ENCODE peak calls at places on chromosomes 6 and 20, in seven cellular contexts. Z, I, V, H, R, C and S are unnamed samples.

GRCh38 chr6:5995705-5996686 is 10.7 kb downstream of the NRN1 start:
- DNase-seq in R (peak), I (peak), H (peak), C (peak), V (no peak), Z (peak), S (peak)

GRCh38 chr6:118918326-118918725 is 16.6 kb downstream of the MCM9 start:
- DNase-seq in R (no peak), H (peak), I (no peak), V (no peak), Z (no peak), C (no peak), S (no peak)

GRCh38 chr20:60630609-60631008 is 621.5 kb upstream of the CDH4 start:
- DNase-seq in Z (no peak), R (no peak), I (no peak), C (no peak), H (no peak), V (no peak), S (no peak)

GRCh38 chr20:10309326-10309725 is 90.7 kb downstream of the SNAP25 start:
- DNase-seq in R (no peak), C (no peak), Z (no peak), H (no peak), V (no peak), I (peak), S (peak)

GRCh38 chr6:135576055-135576454 is 78.5 kb upstream of the AHI1 start:
- DNase-seq in Z (no peak), V (no peak), H (no peak), C (no peak), R (no peak), I (no peak), S (no peak)

GRCh38 chr6:5663256-5663655 is 343.5 kb downstream of the NRN1 start:
- DNase-seq in R (no peak), V (no peak), Z (no peak), I (no peak), H (no peak), C (no peak), S (no peak)

GRCh38 chr6:151647871-151648639 is 154.2 kb downstream of the CCDC170 start:
- DNase-seq in Z (no peak), I (no peak), H (peak), C (no peak), V (no peak), R (no peak), S (peak)

GRCh38 chr6:63804381-63804956 is 168.9 kb downstream of the PHF3 start:
- DNase-seq in I (no peak), C (no peak), R (no peak), H (peak), V (no peak), Z (no peak), S (peak)

GRCh38 chr6:166106076-166106686 is 61.5 kb downstream of the TBXT start:
- DNase-seq in C (peak), I (peak), V (peak), R (peak), H (peak), Z (no peak), S (peak)

GRCh38 chr20:13910492-13910891 is 79.9 kb downstream of the SEL1L2 start:
- DNase-seq in I (no peak), R (no peak), C (no peak), V (no peak), Z (no peak), H (no peak), S (no peak)

GRCh38 chr6:111242452-111242851 is 155.1 kb downstream of the SLC16A10 start:
- DNase-seq in R (no peak), Z (no peak), C (no peak), I (no peak), V (no peak), H (no peak), S (no peak)

GRCh38 chr6:116314218-116314617 is 34.5 kb upstream of the TSPYL1 start:
- DNase-seq in R (no peak), C (no peak), I (no peak), Z (no peak), H (no peak), V (no peak), S (peak)

GRCh38 chr6:378090-378957 is 13.2 kb upstream of the IRF4 start:
- DNase-seq in R (no peak), I (no peak), V (no peak), Z (peak), H (no peak), C (no peak), S (no peak)

GRCh38 chr6:12490904-12491571 is 200.9 kb downstream of the EDN1 start:
- DNase-seq in R (no peak), I (peak), H (peak), Z (no peak), V (no peak), C (no peak), S (peak)

GRCh38 chr6:105781248-105781647 is 304.9 kb upstream of the PRDM1 start:
- DNase-seq in H (no peak), Z (no peak), V (no peak), C (no peak), I (no peak), R (peak), S (no peak)

GRCh38 chr6:132907915-132908314 is 93.5 kb downstream of the RPS12 start:
- DNase-seq in R (no peak), Z (no peak), I (no peak), V (no peak), H (no peak), C (no peak), S (no peak)

GRCh38 chr20:59831024-59831900 is 102.2 kb downstream of the SYCP2 start:
- DNase-seq in R (no peak), I (no peak), C (peak), V (no peak), Z (peak), H (no peak), S (no peak)

GRCh38 chr6:44494011-44494501 is 106.5 kb downstream of the CDC5L start:
- DNase-seq in Z (no peak), V (peak), H (peak), C (no peak), I (peak), R (no peak), S (peak)

GRCh38 chr6:26537846-26538571 is at the start of gene HMGN4:
- DNase-seq in I (peak), C (peak), R (peak), V (peak), H (peak), Z (peak), S (peak)

GRCh38 chr6:93962566-93962965 is 543.2 kb upstream of the EPHA7 start:
- DNase-seq in C (no peak), H (peak), Z (no peak), V (no peak), R (no peak), I (no peak), S (no peak)

GRCh38 chr6:107443904-107444267 is 15.5 kb downstream of the PDSS2 start:
- DNase-seq in V (no peak), R (no peak), Z (no peak), I (no peak), H (no peak), C (no peak), S (peak)

GRCh38 chr6:444653-445275 is 53.2 kb downstream of the IRF4 start:
- DNase-seq in I (no peak), H (no peak), Z (peak), V (no peak), R (no peak), C (no peak), S (no peak)

GRCh38 chr6:106564476-106564875 is 64.8 kb downstream of the RTN4IP1 start:
- DNase-seq in V (no peak), I (no peak), R (no peak), H (no peak), C (no peak), Z (no peak), S (no peak)

GRCh38 chr6:107668826-107669474 is 155.2 kb downstream of the SCML4 start:
- DNase-seq in R (no peak), C (no peak), V (no peak), H (no peak), I (no peak), Z (peak), S (no peak)

GRCh38 chr6:4805553-4806307 is 29.5 kb downstream of the CDYL start:
- DNase-seq in Z (no peak), R (peak), I (peak), H (peak), V (peak), C (peak), S (peak)

GRCh38 chr20:57514273-57514751 is 10.6 kb downstream of the CTCFL start:
- DNase-seq in R (peak), V (peak), C (peak), I (peak), Z (no peak), H (peak), S (peak)

GRCh38 chr6:154907293-154907692 is 87.8 kb upstream of the TIAM2 start:
- DNase-seq in C (no peak), H (no peak), R (no peak), I (no peak), Z (no peak), V (no peak), S (no peak)

GRCh38 chr6:167119680-167120556 is 3.0 kb upstream of the CCR6 start:
- DNase-seq in H (peak), Z (no peak), R (no peak), C (peak), I (no peak), V (no peak), S (no peak)

GRCh38 chr6:12392490-12392889 is 102.3 kb downstream of the EDN1 start:
- DNase-seq in C (no peak), H (no peak), I (no peak), Z (no peak), R (no peak), V (no peak), S (peak)

GRCh38 chr20:62635852-62636251 is 6.5 kb upstream of the SLCO4A1 start:
- DNase-seq in H (no peak), I (no peak), R (no peak), C (no peak), V (no peak), Z (no peak), S (no peak)

GRCh38 chr20:64257107-64257757 is 1.7 kb downstream of the PCMTD2 start:
- DNase-seq in I (no peak), R (no peak), V (peak), C (no peak), H (no peak), Z (peak), S (no peak)

GRCh38 chr6:158780963-158781691 is 38.0 kb downstream of the EZR start:
- DNase-seq in H (no peak), R (no peak), Z (no peak), C (peak), I (no peak), V (no peak), S (no peak)

GRCh38 chr20:36546111-36546736 is 4.9 kb downstream of the MYL9 start:
- DNase-seq in H (no peak), C (no peak), R (no peak), Z (peak), V (no peak), I (no peak), S (no peak)

GRCh38 chr20:38674178-38675133 is 49.8 kb upstream of the SLC32A1 start:
- DNase-seq in C (peak), Z (peak), V (peak), I (no peak), H (no peak), R (no peak), S (peak)

GRCh38 chr20:45550765-45551164 is 3.6 kb upstream of the EPPIN start:
- DNase-seq in R (no peak), Z (no peak), C (no peak), I (no peak), H (no peak), V (no peak), S (no peak)

GRCh38 chr6:109023348-109023925 is 71.2 kb downstream of the SESN1 start:
- DNase-seq in H (peak), V (no peak), Z (no peak), R (no peak), I (no peak), C (no peak), S (no peak)

GRCh38 chr20:37935435-37935834 is 32.5 kb downstream of the VSTM2L start:
- DNase-seq in R (no peak), I (no peak), H (no peak), C (no peak), V (no peak), Z (peak), S (no peak)

GRCh38 chr6:33191383-33192104 is 723 bp downstream of the COL11A2 start:
- DNase-seq in Z (no peak), R (no peak), V (no peak), C (no peak), I (no peak), H (no peak), S (no peak)

GRCh38 chr20:50122763-50123162 is 9.8 kb upstream of the UBE2V1 start:
- DNase-seq in V (no peak), R (no peak), Z (no peak), H (no peak), C (no peak), I (no peak), S (no peak)

DNA sequence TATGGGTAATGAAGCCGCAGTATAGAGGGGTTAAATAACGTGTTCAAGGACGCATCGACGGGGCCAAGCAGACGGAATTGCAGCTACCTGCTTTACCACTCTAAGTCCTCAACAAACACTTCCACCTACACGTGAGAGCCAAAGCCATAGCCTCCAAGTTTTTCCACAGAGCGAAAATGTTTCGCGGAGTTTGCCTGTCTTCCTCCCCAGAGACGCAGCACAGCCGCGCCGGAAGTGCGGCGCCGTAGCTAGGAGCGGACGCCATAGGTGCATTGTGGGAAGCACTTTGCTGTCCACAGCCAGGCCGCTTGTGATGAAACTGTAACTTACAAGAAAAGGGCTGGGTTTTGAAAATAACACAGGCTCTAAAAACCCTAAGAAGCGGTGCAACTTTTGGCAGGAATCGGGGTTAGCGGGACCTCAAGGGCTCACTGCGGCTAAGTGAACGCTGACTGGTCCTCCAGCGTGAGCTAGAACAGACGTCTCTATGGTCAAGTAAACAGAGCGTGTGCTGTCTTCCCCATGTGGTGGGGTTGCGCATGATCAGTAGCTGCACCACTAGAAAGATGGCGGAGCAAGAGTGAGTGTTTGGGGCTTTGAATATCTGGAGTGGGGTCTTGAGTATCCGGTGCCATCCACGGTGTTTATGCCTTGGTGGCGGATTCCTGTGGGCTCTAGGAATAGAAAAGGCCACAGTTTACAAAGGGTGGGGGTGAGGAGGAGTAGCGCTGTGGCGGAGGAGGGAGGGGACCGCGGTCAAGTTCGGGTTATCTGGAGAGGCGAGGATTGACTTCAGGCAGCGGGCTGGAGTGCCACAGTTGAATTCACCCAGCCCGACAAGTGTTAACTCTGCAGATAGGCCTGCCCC is at the start of gene RPL7L1:
- DNase-seq in I (peak), H (peak), V (peak), Z (peak), R (peak), C (peak), S (peak)
- TF ChIP-seq POLR2A in I (peak), H (peak), V (peak), Z (peak), R (peak), C (peak), S (peak)

GRCh38 chr20:48769111-48769879 is 58.5 kb downstream of the PREX1 start:
- DNase-seq in Z (peak), I (no peak), R (no peak), V (peak), H (peak), C (no peak), S (no peak)
- TF ChIP-seq POLR2A in Z (no peak), I (no peak), R (no peak), V (no peak), H (no peak), C (no peak), S (no peak)

GRCh38 chr6:36674942-36675341 is 3.6 kb upstream of the CDKN1A start:
- DNase-seq in C (no peak), V (no peak), R (no peak), I (no peak), Z (no peak), H (no peak), S (no peak)

GRCh38 chr6:36671687-36672375 is 6.7 kb upstream of the CDKN1A start:
- DNase-seq in Z (no peak), H (peak), R (no peak), V (no peak), I (no peak), C (no peak), S (no peak)

GRCh38 chr6:36676142-36677058 is 2.1 kb upstream of the CDKN1A start:
- DNase-seq in I (no peak), C (no peak), H (no peak), Z (peak), R (no peak), V (peak), S (peak)

GRCh38 chr6:36677059-36677749 is 1.3 kb upstream of the CDKN1A start:
- DNase-seq in H (no peak), V (peak), Z (peak), I (no peak), R (no peak), C (no peak), S (peak)

DNA sequence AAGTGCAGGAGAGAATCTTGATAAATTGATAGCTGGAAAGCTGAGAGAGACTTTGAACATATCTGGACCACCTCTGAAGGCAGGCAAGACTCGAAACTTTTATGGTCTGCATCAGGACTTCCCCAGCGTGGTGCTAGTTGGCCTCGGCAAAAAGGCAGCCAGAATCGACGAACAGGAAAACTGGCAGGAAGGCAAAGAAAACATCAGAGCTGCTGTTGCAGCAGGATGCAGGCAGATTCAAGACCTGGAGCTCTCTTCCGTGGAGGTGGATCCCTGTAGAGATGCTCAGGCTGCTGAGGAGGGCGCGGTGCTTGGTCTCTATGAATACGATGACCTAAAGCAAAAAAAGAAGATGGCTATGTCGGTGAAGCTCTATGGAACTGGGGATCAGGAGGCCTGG is 4.6 kb upstream of the CDKN1A start:
- DNase-seq in V (no peak), Z (no peak), R (no peak), I (no peak), H (no peak), C (no peak), S (no peak)
- TF ChIP-seq POLR2A in V (no peak), Z (no peak), R (no peak), I (no peak), H (no peak), C (no peak), S (no peak)

DNA sequence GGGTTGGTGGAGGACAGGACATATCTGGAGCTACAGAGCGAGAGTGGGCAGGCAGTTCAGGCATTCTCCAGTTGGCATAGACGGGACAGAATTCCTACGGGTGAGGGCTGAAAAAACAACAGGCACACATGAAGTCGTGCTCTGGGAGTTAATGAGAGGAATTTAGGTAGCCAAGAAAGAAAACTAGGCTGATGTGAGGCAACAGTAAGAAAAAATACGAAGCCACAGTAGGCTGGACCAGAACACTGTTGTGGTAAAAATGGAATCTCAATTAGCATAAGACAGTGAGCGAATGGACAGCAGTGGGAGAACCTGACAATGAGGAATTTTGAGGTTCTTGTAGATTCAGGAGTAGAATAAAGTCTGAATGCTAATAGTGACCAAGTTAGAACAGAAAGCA is 488.1 kb upstream of the AGPAT4 start:
- DNase-seq in Z (no peak), R (no peak), H (no peak), V (no peak), C (no peak), I (no peak), S (no peak)
- TF ChIP-seq POLR2A in Z (no peak), R (no peak), H (no peak), V (no peak), C (no peak), I (no peak), S (no peak)

DNA sequence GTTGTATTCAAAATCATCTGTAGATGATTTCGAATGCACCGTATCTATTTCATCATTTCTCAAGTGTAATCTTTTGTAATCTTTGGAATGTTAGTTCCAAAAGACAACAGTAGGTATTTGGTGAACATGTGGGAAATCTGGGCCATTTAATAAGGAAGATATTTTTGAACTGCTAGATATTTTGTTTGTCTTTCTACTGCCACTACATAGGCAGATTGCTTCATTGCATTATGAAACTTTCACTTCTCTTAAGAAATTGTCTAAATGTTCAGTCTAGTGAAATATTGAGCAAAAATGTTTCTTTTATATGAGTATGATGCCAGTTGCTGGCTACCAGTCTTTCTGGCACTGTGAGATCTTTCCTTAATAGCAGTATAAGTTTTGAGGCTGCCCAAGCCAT is 527.8 kb upstream of the RNF217 start:
- DNase-seq in C (no peak), I (no peak), R (no peak), Z (no peak), V (no peak), H (no peak), S (no peak)
- TF ChIP-seq POLR2A in C (no peak), I (no peak), R (no peak), Z (no peak), V (no peak), H (no peak), S (no peak)

DNA sequence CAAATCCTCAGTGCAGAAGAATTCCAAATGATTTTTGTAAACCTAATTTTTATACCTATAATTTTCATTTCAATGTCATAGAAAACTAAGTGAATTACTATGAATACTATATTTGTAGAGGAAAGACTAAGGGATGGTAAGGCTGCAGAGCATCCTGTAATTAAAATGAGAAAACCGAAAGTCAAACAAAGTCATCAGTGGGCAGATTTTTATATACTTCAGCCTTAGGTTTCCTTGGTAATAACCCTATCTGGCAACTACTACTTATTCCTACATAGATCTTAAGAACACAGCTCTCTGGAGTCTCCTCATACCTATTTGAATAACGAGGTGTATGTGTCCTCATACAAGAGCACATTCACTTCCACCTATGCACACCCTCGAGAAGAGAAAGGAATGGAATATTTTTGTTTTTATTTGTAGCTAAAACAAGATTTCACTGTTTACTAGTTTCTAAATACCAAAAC is 117.9 kb upstream of the SGK1 start:
- DNase-seq in V (no peak), R (no peak), I (no peak), Z (no peak), H (no peak), C (no peak), S (no peak)
- TF ChIP-seq POLR2A in V (no peak), R (no peak), I (no peak), Z (no peak), H (no peak), C (no peak), S (no peak)

GRCh38 chr6:28446818-28447511 is 3.7 kb upstream of the ZSCAN23 start:
- DNase-seq in I (no peak), V (peak), Z (no peak), R (no peak), H (peak), C (no peak), S (peak)

GRCh38 chr6:28449056-28449455 is 5.8 kb upstream of the ZSCAN23 start:
- DNase-seq in H (no peak), C (no peak), Z (no peak), V (no peak), R (no peak), I (no peak), S (no peak)

GRCh38 chr6:28443112-28443773 is at the start of gene ZSCAN23:
- DNase-seq in Z (peak), V (peak), H (peak), C (peak), R (peak), I (peak), S (peak)
- TF ChIP-seq POLR2A in Z (no peak), V (no peak), H (peak), C (no peak), R (no peak), I (peak), S (peak)